ENCODE peak calls at places on chromosomes 12 and 14, in ten cellular contexts. One of them, this sample, is unnamed.

GRCh38 chr12:70443274-70443673 is 77.2 kb downstream of the KCNMB4 start:
- DNase-seq in HFFc6: peak
- DNase-seq in heart right ventricle: no peak
- DNase-seq in GM12865: no peak
- DNase-seq in lung: no peak
- DNase-seq in stimulated activated CD4-positive, alpha-beta T cell treated with anti-CD3 and anti-CD28 coated beads, Interleukin-1b, Interleukin-23, amount 100 ng/mL, for 24 hours: no peak
- DNase-seq in anterior cingulate cortex: no peak
- DNase-seq in HTR-8/SVneo: no peak
- DNase-seq in CD14-positive monocyte: no peak
- DNase-seq in left colon: no peak
- DNase-seq in this sample: no peak

GRCh38 chr14:95319312-95320075 is at the start of gene CLMN:
- DNase-seq in stimulated activated CD4-positive, alpha-beta T cell treated with anti-CD3 and anti-CD28 coated beads, Interleukin-1b, Interleukin-23, amount 100 ng/mL, for 24 hours: peak
- DNase-seq in CD14-positive monocyte: peak
- DNase-seq in HTR-8/SVneo: peak
- DNase-seq in left colon: peak
- DNase-seq in HFFc6: no peak
- DNase-seq in heart right ventricle: peak
- DNase-seq in lung: no peak
- DNase-seq in anterior cingulate cortex: no peak
- DNase-seq in GM12865: peak
- DNase-seq in this sample: peak

GRCh38 chr12:91811481-91812287 is 334.0 kb downstream of the BTG1 start:
- DNase-seq in GM12865: peak
- DNase-seq in lung: peak
- DNase-seq in anterior cingulate cortex: peak
- DNase-seq in HTR-8/SVneo: peak
- DNase-seq in HFFc6: peak
- DNase-seq in CD14-positive monocyte: peak
- DNase-seq in stimulated activated CD4-positive, alpha-beta T cell treated with anti-CD3 and anti-CD28 coated beads, Interleukin-1b, Interleukin-23, amount 100 ng/mL, for 24 hours: peak
- DNase-seq in heart right ventricle: peak
- DNase-seq in left colon: peak
- DNase-seq in this sample: peak

GRCh38 chr12:94725375-94726168 is 75.2 kb upstream of the TMCC3 start:
- DNase-seq in stimulated activated CD4-positive, alpha-beta T cell treated with anti-CD3 and anti-CD28 coated beads, Interleukin-1b, Interleukin-23, amount 100 ng/mL, for 24 hours: no peak
- DNase-seq in GM12865: peak
- DNase-seq in heart right ventricle: peak
- DNase-seq in left colon: no peak
- DNase-seq in anterior cingulate cortex: no peak
- DNase-seq in HTR-8/SVneo: peak
- DNase-seq in lung: no peak
- DNase-seq in HFFc6: peak
- DNase-seq in CD14-positive monocyte: peak
- DNase-seq in this sample: peak

GRCh38 chr14:75459099-75459741 is 31.4 kb downstream of the JDP2 start:
- DNase-seq in heart right ventricle: peak
- DNase-seq in stimulated activated CD4-positive, alpha-beta T cell treated with anti-CD3 and anti-CD28 coated beads, Interleukin-1b, Interleukin-23, amount 100 ng/mL, for 24 hours: no peak
- DNase-seq in anterior cingulate cortex: no peak
- DNase-seq in lung: no peak
- DNase-seq in HFFc6: no peak
- DNase-seq in GM12865: no peak
- DNase-seq in CD14-positive monocyte: no peak
- DNase-seq in left colon: peak
- DNase-seq in HTR-8/SVneo: no peak
- DNase-seq in this sample: peak

GRCh38 chr12:40668095-40668494 is 24.1 kb upstream of the CNTN1 start:
- DNase-seq in HFFc6: no peak
- DNase-seq in HTR-8/SVneo: no peak
- DNase-seq in left colon: no peak
- DNase-seq in lung: no peak
- DNase-seq in GM12865: no peak
- DNase-seq in heart right ventricle: no peak
- DNase-seq in stimulated activated CD4-positive, alpha-beta T cell treated with anti-CD3 and anti-CD28 coated beads, Interleukin-1b, Interleukin-23, amount 100 ng/mL, for 24 hours: no peak
- DNase-seq in anterior cingulate cortex: no peak
- DNase-seq in CD14-positive monocyte: no peak
- DNase-seq in this sample: no peak

GRCh38 chr12:6461401-6462233 is 8.9 kb downstream of the VAMP1 start:
- DNase-seq in anterior cingulate cortex: peak
- DNase-seq in left colon: peak
- DNase-seq in lung: peak
- DNase-seq in CD14-positive monocyte: peak
- DNase-seq in HTR-8/SVneo: no peak
- DNase-seq in stimulated activated CD4-positive, alpha-beta T cell treated with anti-CD3 and anti-CD28 coated beads, Interleukin-1b, Interleukin-23, amount 100 ng/mL, for 24 hours: peak
- DNase-seq in HFFc6: no peak
- DNase-seq in heart right ventricle: no peak
- DNase-seq in GM12865: peak
- DNase-seq in this sample: peak

GRCh38 chr12:110907583-110907982 is 12.8 kb downstream of the MYL2 start:
- DNase-seq in left colon: no peak
- DNase-seq in GM12865: no peak
- DNase-seq in HTR-8/SVneo: no peak
- DNase-seq in HFFc6: no peak
- DNase-seq in anterior cingulate cortex: no peak
- DNase-seq in CD14-positive monocyte: no peak
- DNase-seq in stimulated activated CD4-positive, alpha-beta T cell treated with anti-CD3 and anti-CD28 coated beads, Interleukin-1b, Interleukin-23, amount 100 ng/mL, for 24 hours: no peak
- DNase-seq in lung: no peak
- DNase-seq in heart right ventricle: no peak
- DNase-seq in this sample: peak

GRCh38 chr12:3365416-3366385 is 125.3 kb upstream of the PRMT8 start:
- DNase-seq in HTR-8/SVneo: no peak
- DNase-seq in lung: no peak
- DNase-seq in anterior cingulate cortex: no peak
- DNase-seq in left colon: no peak
- DNase-seq in CD14-positive monocyte: no peak
- DNase-seq in GM12865: no peak
- DNase-seq in stimulated activated CD4-positive, alpha-beta T cell treated with anti-CD3 and anti-CD28 coated beads, Interleukin-1b, Interleukin-23, amount 100 ng/mL, for 24 hours: no peak
- DNase-seq in HFFc6: no peak
- DNase-seq in heart right ventricle: no peak
- DNase-seq in this sample: no peak

GRCh38 chr12:85794551-85794950 is 41.7 kb downstream of the RASSF9 start:
- DNase-seq in lung: no peak
- DNase-seq in HFFc6: no peak
- DNase-seq in left colon: no peak
- DNase-seq in GM12865: no peak
- DNase-seq in heart right ventricle: no peak
- DNase-seq in anterior cingulate cortex: no peak
- DNase-seq in stimulated activated CD4-positive, alpha-beta T cell treated with anti-CD3 and anti-CD28 coated beads, Interleukin-1b, Interleukin-23, amount 100 ng/mL, for 24 hours: no peak
- DNase-seq in HTR-8/SVneo: no peak
- DNase-seq in CD14-positive monocyte: no peak
- DNase-seq in this sample: no peak

GRCh38 chr14:59015482-59015881 is 173.0 kb upstream of the DAAM1 start:
- DNase-seq in stimulated activated CD4-positive, alpha-beta T cell treated with anti-CD3 and anti-CD28 coated beads, Interleukin-1b, Interleukin-23, amount 100 ng/mL, for 24 hours: no peak
- DNase-seq in GM12865: no peak
- DNase-seq in lung: no peak
- DNase-seq in CD14-positive monocyte: no peak
- DNase-seq in anterior cingulate cortex: no peak
- DNase-seq in HTR-8/SVneo: no peak
- DNase-seq in left colon: no peak
- DNase-seq in heart right ventricle: no peak
- DNase-seq in HFFc6: no peak
- DNase-seq in this sample: no peak